ENCODE peak calls at places on chromosomes 4 and X, in eight cellular contexts. T is brain microvascular endothelial cell, Q is coronary artery, B is A549, G is fibroblast of lung, A is left lung, F is uterus, N is upper lobe of right lung. J is an unnamed sample.

GRCh38 chr4:153205028-153205648 is 895 bp downstream of the TRIM2 start:
- DNase-seq in T (no peak), Q (no peak), B (no peak), G (no peak), A (no peak), F (no peak), N (no peak), J (no peak)

GRCh38 chr4:10098770-10099139 is 17.8 kb downstream of the WDR1 start:
- DNase-seq in T (peak), Q (no peak), B (no peak), G (peak), A (no peak), F (no peak), N (no peak), J (no peak)

GRCh38 chr4:112916868-112917267 is 132.6 kb upstream of the ANK2 start:
- DNase-seq in T (peak), Q (no peak), B (no peak), G (peak), A (no peak), F (no peak), N (no peak), J (no peak)

GRCh38 chr4:138925495-138925894 is 90.1 kb upstream of the NOCT start:
- DNase-seq in T (no peak), Q (no peak), B (no peak), G (no peak), A (no peak), F (no peak), N (no peak), J (no peak)

GRCh38 chr4:128823025-128823661 is 13.6 kb downstream of the JADE1 start:
- DNase-seq in T (peak), Q (no peak), B (peak), G (peak), A (no peak), F (no peak), N (no peak), J (no peak)

GRCh38 chrX:7244400-7244799 is 96.4 kb upstream of the PUDP start:
- DNase-seq in T (no peak), Q (no peak), B (no peak), G (no peak), A (no peak), F (no peak), N (no peak), J (no peak)

GRCh38 chr4:13706130-13706529 is 78.6 kb upstream of the BOD1L1 start:
- DNase-seq in T (no peak), Q (no peak), B (no peak), G (no peak), A (no peak), F (no peak), N (no peak), J (no peak)

GRCh38 chr4:100938698-100939097 is 408.6 kb downstream of the PPP3CA start:
- DNase-seq in T (no peak), Q (no peak), B (no peak), G (no peak), A (no peak), F (no peak), N (no peak), J (no peak)

GRCh38 chrX:15505104-15505503 is 4.5 kb downstream of the BMX start:
- DNase-seq in T (no peak), Q (no peak), B (no peak), G (no peak), A (no peak), F (no peak), N (no peak), J (no peak)

GRCh38 chr4:52588097-52588496 is 71.0 kb downstream of the USP46 start:
- DNase-seq in T (peak), Q (no peak), B (peak), G (peak), A (no peak), F (peak), N (no peak), J (no peak)

GRCh38 chrX:7027071-7027470 is 120.4 kb upstream of the STS start:
- DNase-seq in T (no peak), Q (no peak), B (no peak), G (no peak), A (no peak), F (no peak), N (no peak), J (no peak)

GRCh38 chrX:100895365-100896075 is 21.4 kb upstream of the NOX1 start:
- DNase-seq in T (peak), Q (no peak), B (peak), G (peak), A (no peak), F (no peak), N (no peak), J (no peak)

GRCh38 chr4:158667651-158668198 is 4.0 kb downstream of the C4orf46 start:
- DNase-seq in T (peak), Q (no peak), B (peak), G (peak), A (no peak), F (no peak), N (no peak), J (no peak)

GRCh38 chrX:27307546-27307945 is 155.6 kb downstream of the PPP4R3C start:
- DNase-seq in T (no peak), Q (no peak), B (no peak), G (no peak), A (no peak), F (no peak), N (no peak), J (no peak)

GRCh38 chr4:112857461-112857860 is 192.0 kb upstream of the ANK2 start:
- DNase-seq in T (peak), Q (no peak), B (peak), G (peak), A (no peak), F (peak), N (no peak), J (no peak)

GRCh38 chr4:48620093-48620492 is 130.0 kb downstream of the ZAR1 start:
- DNase-seq in T (no peak), Q (no peak), B (no peak), G (no peak), A (no peak), F (no peak), N (no peak), J (no peak)

GRCh38 chr4:76036855-76037254 is 985 bp upstream of the CXCL11 start:
- DNase-seq in T (no peak), Q (no peak), B (no peak), G (no peak), A (no peak), F (no peak), N (no peak), J (no peak)

GRCh38 chr4:58261526-58261925 is 1151.3 kb upstream of the IGFBP7 start:
- DNase-seq in T (no peak), Q (no peak), B (no peak), G (no peak), A (no peak), F (no peak), N (no peak), J (no peak)

GRCh38 chr4:153806073-153806472 is 17.2 kb upstream of the SFRP2 start:
- DNase-seq in T (no peak), Q (no peak), B (no peak), G (no peak), A (no peak), F (no peak), N (peak), J (no peak)

GRCh38 chrX:148854351-148854750 is 353.9 kb downstream of the AFF2 start:
- DNase-seq in T (peak), Q (no peak), B (no peak), G (peak), A (no peak), F (no peak), N (no peak), J (no peak)

GRCh38 chr4:6696611-6697010 is 2.9 kb downstream of the S100P start:
- DNase-seq in T (no peak), Q (no peak), B (no peak), G (no peak), A (no peak), F (no peak), N (no peak), J (no peak)

GRCh38 chrX:108309144-108309543 is 129.1 kb downstream of the COL4A6 start:
- DNase-seq in T (peak), Q (no peak), B (peak), G (peak), A (no peak), F (no peak), N (no peak), J (no peak)

GRCh38 chr4:98092833-98093439 is 50.3 kb downstream of the STPG2 start:
- DNase-seq in T (peak), Q (no peak), B (peak), G (peak), A (no peak), F (no peak), N (no peak), J (no peak)

GRCh38 chr4:137427411-137427810 is 104.9 kb downstream of the PCDH18 start:
- DNase-seq in T (no peak), Q (no peak), B (no peak), G (no peak), A (no peak), F (no peak), N (no peak), J (no peak)

GRCh38 chrX:70029790-70030189 is 19.9 kb downstream of the AWAT2 start:
- DNase-seq in T (no peak), Q (no peak), B (no peak), G (no peak), A (no peak), F (no peak), N (no peak), J (peak)

GRCh38 chr4:8777320-8778196 is 94.1 kb downstream of the HMX1 start:
- DNase-seq in T (no peak), Q (no peak), B (peak), G (no peak), A (no peak), F (no peak), N (no peak), J (peak)

GRCh38 chr4:121923306-121923705 is 28.6 kb downstream of the TRPC3 start:
- DNase-seq in T (no peak), Q (no peak), B (no peak), G (no peak), A (no peak), F (no peak), N (no peak), J (no peak)

GRCh38 chr4:98685225-98686045 is 27.0 kb upstream of the TSPAN5 start:
- DNase-seq in T (no peak), Q (no peak), B (no peak), G (no peak), A (no peak), F (no peak), N (no peak), J (no peak)

GRCh38 chr4:76156635-76157034 is 8.4 kb upstream of the NUP54 start:
- DNase-seq in T (no peak), Q (no peak), B (no peak), G (no peak), A (no peak), F (no peak), N (no peak), J (no peak)

GRCh38 chrX:128754130-128754529 is 701.9 kb upstream of the ACTRT1 start:
- DNase-seq in T (no peak), Q (no peak), B (peak), G (no peak), A (no peak), F (no peak), N (no peak), J (no peak)

GRCh38 chr4:76312457-76312856 is 5.9 kb downstream of the STBD1 start:
- DNase-seq in T (no peak), Q (no peak), B (no peak), G (no peak), A (no peak), F (no peak), N (no peak), J (no peak)

GRCh38 chrX:100654256-100654655 is 10.3 kb downstream of the SRPX2 start:
- DNase-seq in T (no peak), Q (no peak), B (peak), G (peak), A (no peak), F (no peak), N (no peak), J (no peak)

GRCh38 chr4:110618091-110619000 is 4.5 kb downstream of the PITX2 start:
- DNase-seq in T (no peak), Q (no peak), B (no peak), G (no peak), A (no peak), F (no peak), N (no peak), J (no peak)

GRCh38 chr4:160026720-160027119 is 923.8 kb downstream of the RAPGEF2 start:
- DNase-seq in T (peak), Q (no peak), B (peak), G (no peak), A (peak), F (no peak), N (no peak), J (no peak)

GRCh38 chrX:111823068-111823467 is 52.9 kb upstream of the TRPC5OS start:
- DNase-seq in T (peak), Q (no peak), B (peak), G (no peak), A (no peak), F (no peak), N (no peak), J (no peak)

GRCh38 chr4:13088726-13089658 is 395.1 kb downstream of the RAB28 start:
- DNase-seq in T (peak), Q (no peak), B (no peak), G (peak), A (no peak), F (no peak), N (no peak), J (no peak)

GRCh38 chr4:169185133-169185956 is 85.4 kb downstream of the SH3RF1 start:
- DNase-seq in T (no peak), Q (no peak), B (peak), G (no peak), A (no peak), F (no peak), N (no peak), J (no peak)

GRCh38 chr4:7066493-7066892 is 1.4 kb downstream of the GRPEL1 start:
- DNase-seq in T (no peak), Q (no peak), B (no peak), G (no peak), A (no peak), F (no peak), N (peak), J (no peak)

DNA sequence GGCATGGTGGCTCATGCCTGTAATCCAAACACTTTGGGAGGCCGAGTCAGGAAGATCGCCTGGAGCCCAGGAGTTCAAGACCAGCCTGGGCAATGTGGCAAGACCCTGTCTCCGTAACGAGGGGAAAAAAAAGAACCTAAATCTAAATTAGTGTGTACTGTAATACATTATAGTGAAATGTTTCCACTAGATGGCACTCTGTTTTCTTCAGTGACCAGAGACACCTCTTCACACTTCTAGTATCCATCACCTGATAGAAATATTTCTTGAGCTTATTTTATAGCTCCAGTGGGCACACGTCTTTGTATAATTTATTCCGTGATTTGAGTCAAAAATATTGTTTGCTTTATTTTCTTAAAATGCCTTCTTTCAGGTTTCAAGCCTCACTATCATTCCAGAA is 600.9 kb upstream of the DIPK2B start:
- DNase-seq in T (peak), Q (no peak), B (peak), G (peak), A (no peak), F (no peak), N (no peak), J (no peak)
- H3K27ac ChIP-seq in T (peak), Q (peak), B (peak), G (peak), A (peak), F (no peak), N (no peak), J (no peak)

GRCh38 chr4:36224969-36225903 is 19.1 kb downstream of the ARAP2 start:
- DNase-seq in T (no peak), Q (no peak), B (no peak), G (no peak), A (no peak), F (no peak), N (no peak), J (no peak)
- H3K4me3 ChIP-seq in T (no peak), Q (no peak), B (no peak), G (no peak), A (no peak), F (no peak), N (no peak), J (no peak)

DNA sequence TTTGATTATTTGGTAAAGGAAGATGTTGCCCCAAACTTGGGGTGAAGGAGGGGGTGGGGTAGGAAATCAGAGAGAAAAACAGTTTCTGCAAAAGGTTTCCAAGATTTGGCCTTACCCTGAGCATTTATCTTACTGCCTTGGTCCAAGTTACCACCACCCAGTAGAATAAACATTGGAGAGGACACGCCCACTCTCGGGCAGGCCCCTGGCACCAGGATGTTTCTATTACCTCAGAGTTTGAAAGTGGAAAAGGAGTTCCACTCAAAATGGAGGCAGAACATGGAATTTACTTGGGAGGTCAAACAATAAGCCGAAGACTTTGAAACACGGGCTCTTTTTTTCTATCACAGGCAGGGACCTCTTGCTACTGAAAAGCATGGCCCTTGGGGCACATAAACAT is 113.7 kb downstream of the CHRNA9 start:
- DNase-seq in T (no peak), Q (no peak), B (peak), G (no peak), A (peak), F (no peak), N (no peak), J (no peak)
- H3K27ac ChIP-seq in T (no peak), Q (no peak), B (peak), G (no peak), A (no peak), F (no peak), N (no peak), J (no peak)

GRCh38 chr4:1547863-1548637 is 136.1 kb downstream of the FAM53A start:
- DNase-seq in T (no peak), Q (no peak), B (no peak), G (no peak), A (no peak), F (peak), N (no peak), J (no peak)
- H3K4me3 ChIP-seq in T (no peak), Q (peak), B (no peak), G (no peak), A (peak), F (no peak), N (peak), J (no peak)

GRCh38 chr4:142315999-142316398 is 530.1 kb downstream of the INPP4B start:
- DNase-seq in T (no peak), Q (no peak), B (no peak), G (peak), A (no peak), F (no peak), N (no peak), J (no peak)
- H3K27ac ChIP-seq in T (no peak), Q (no peak), B (no peak), G (no peak), A (no peak), F (no peak), N (no peak), J (no peak)

GRCh38 chr4:43732829-43733426 is 715.7 kb downstream of the KCTD8 start:
- DNase-seq in T (no peak), Q (no peak), B (no peak), G (no peak), A (no peak), F (no peak), N (no peak), J (no peak)
- H3K4me3 ChIP-seq in T (no peak), Q (no peak), B (no peak), G (no peak), A (no peak), F (no peak), N (no peak), J (no peak)

GRCh38 chr4:37946503-37947179 is 13.6 kb upstream of the PTTG2 start:
- DNase-seq in T (no peak), Q (no peak), B (no peak), G (no peak), A (peak), F (no peak), N (peak), J (peak)

GRCh38 chr4:37949636-37950426 is 10.4 kb upstream of the PTTG2 start:
- DNase-seq in T (no peak), Q (no peak), B (no peak), G (no peak), A (no peak), F (no peak), N (no peak), J (no peak)

GRCh38 chr4:37953620-37954325 is 6.4 kb upstream of the PTTG2 start:
- DNase-seq in T (peak), Q (no peak), B (peak), G (peak), A (no peak), F (no peak), N (no peak), J (no peak)

GRCh38 chr4:37948542-37948941 is 11.7 kb upstream of the PTTG2 start:
- DNase-seq in T (no peak), Q (no peak), B (no peak), G (no peak), A (no peak), F (no peak), N (no peak), J (no peak)

DNA sequence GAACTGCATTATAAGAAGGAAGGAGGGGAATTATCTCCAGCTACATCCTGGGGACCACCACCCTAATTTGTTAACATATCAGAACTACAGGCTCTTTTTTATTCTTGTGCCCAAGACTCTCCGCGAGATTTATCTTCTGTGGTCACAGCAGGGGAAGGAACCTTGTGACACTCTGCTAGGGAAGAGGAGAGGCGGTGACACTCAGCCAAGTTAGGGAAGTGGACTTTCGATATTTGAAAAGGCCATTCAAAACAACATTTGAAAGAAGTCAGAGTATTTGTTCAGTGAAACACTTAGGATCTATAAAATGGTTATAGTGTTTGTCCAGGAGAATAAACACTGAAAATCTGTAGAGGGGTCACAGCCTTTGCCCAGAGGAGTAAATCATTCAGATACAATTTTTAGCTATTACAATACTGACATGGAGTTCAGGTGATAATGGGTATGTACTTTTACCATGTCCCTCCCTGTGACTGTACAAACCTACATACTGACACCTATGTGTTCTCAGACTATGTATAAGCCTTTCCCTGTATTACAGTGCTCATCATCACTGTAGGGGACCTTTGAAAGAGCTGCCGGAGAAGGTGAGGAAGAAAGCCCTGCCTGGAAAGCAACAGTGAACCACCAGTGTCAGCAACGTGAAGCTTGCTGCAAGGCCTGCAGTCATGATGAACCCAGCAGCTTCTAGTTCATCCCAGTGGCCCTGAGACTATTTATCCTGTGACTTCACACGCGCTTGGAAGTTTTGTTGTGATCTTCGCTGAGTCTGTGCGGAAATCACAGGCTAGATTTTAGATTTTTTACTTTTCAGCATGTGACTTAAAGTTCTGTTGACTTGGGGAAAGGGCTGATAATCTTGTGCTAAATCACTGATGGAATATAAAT is 8.5 kb upstream of the PTTG2 start:
- DNase-seq in T (no peak), Q (no peak), B (no peak), G (no peak), A (peak), F (no peak), N (no peak), J (no peak)
- H3K27ac ChIP-seq in T (no peak), Q (no peak), B (no peak), G (no peak), A (no peak), F (no peak), N (no peak), J (no peak)